ENCODE peak calls at places on chromosomes 6 and 20, in six cellular contexts. A, W, C, Q, N and K are unnamed samples.

GRCh38 chr6:106005013-106005412 is 81.1 kb upstream of the PRDM1 start:
- DNase-seq in C (no peak), N (no peak), Q (no peak), A (no peak), W (no peak), K (no peak)

GRCh38 chr6:14984454-14984853 is 261.4 kb upstream of the JARID2 start:
- DNase-seq in Q (no peak), N (peak; percentile 54), W (no peak), A (no peak), C (no peak), K (no peak)

GRCh38 chr6:138004423-138005287 is 102.6 kb downstream of the PERP start:
- DNase-seq in N (peak; percentile 63), W (peak; percentile 49), A (peak; percentile 32), C (peak; percentile 51), Q (no peak), K (no peak)

GRCh38 chr6:74277749-74278148 is 581.7 kb downstream of the CD109 start:
- DNase-seq in Q (no peak), N (peak; percentile 23), W (peak; percentile 56), C (peak; percentile 91), A (no peak), K (no peak)

GRCh38 chr6:148521586-148521985 is 178.9 kb downstream of the SASH1 start:
- DNase-seq in A (peak; percentile 64), W (no peak), C (no peak), N (peak; percentile 84), Q (no peak), K (no peak)

GRCh38 chr6:43699564-43700186 is 12.1 kb upstream of the MRPS18A start:
- DNase-seq in C (peak; percentile 33), Q (no peak), A (no peak), N (peak; percentile 67), W (no peak), K (no peak)

GRCh38 chr6:163579880-163580295 is 165.4 kb downstream of the QKI start:
- DNase-seq in N (peak; percentile 22), A (no peak), Q (no peak), C (no peak), W (no peak), K (no peak)

GRCh38 chr6:292506-293184 is 358 bp downstream of the DUSP22 start:
- DNase-seq in Q (no peak), A (peak; percentile 49), N (peak; percentile 51), C (peak; percentile 57), W (no peak), K (no peak)

GRCh38 chr6:100473182-100473581 is 8.5 kb upstream of the SIM1 start:
- DNase-seq in Q (no peak), C (no peak), N (no peak), W (no peak), A (no peak), K (no peak)

GRCh38 chr6:97240222-97240621 is 42.8 kb downstream of the MMS22L start:
- DNase-seq in Q (peak; percentile 5), W (no peak), A (no peak), N (peak; percentile 68), C (peak; percentile 68), K (no peak)

GRCh38 chr20:38748863-38749153 is 548 bp downstream of the ACTR5 start:
- DNase-seq in A (no peak), N (no peak), Q (no peak), W (peak; percentile 10), C (no peak), K (no peak)

GRCh38 chr6:2739335-2739734 is 11.4 kb downstream of the MYLK4 start:
- DNase-seq in N (peak; percentile 58), Q (no peak), A (no peak), W (no peak), C (peak; percentile 20), K (peak; percentile 28)

GRCh38 chr20:47547034-47547387 is 45.3 kb downstream of the NCOA3 start:
- DNase-seq in W (no peak), Q (no peak), A (no peak), N (no peak), C (no peak), K (no peak)

GRCh38 chr6:108477034-108477433 is 83.7 kb upstream of the FOXO3 start:
- DNase-seq in C (no peak), A (no peak), Q (no peak), W (no peak), N (no peak), K (no peak)

GRCh38 chr6:33950891-33951889 is 147.4 kb upstream of the MLN start:
- DNase-seq in Q (no peak), W (no peak), A (no peak), C (no peak), N (no peak), K (no peak)

GRCh38 chr6:1962201-1962600 is 283.2 kb downstream of the GMDS start:
- DNase-seq in Q (no peak), A (no peak), N (peak; percentile 33), W (no peak), C (no peak), K (no peak)

GRCh38 chr6:125114248-125114858 is 39.2 kb upstream of the TPD52L1 start:
- DNase-seq in A (peak; percentile 39), N (peak; percentile 79), C (peak; percentile 76), W (peak; percentile 47), Q (no peak), K (no peak)

GRCh38 chr6:7000825-7001777 is 106.7 kb upstream of the RREB1 start:
- DNase-seq in A (no peak), N (no peak), C (no peak), Q (no peak), W (no peak), K (no peak)

GRCh38 chr6:4946521-4946920 is 57.3 kb downstream of the RPP40 start:
- DNase-seq in A (no peak), Q (no peak), C (no peak), W (no peak), N (no peak), K (no peak)

GRCh38 chr6:113847435-113847834 is 9.7 kb upstream of the MARCKS start:
- DNase-seq in W (no peak), A (no peak), Q (no peak), N (peak; percentile 46), C (no peak), K (no peak)

GRCh38 chr6:56482525-56482924 is 160.2 kb downstream of the DST start:
- DNase-seq in W (no peak), N (no peak), A (no peak), Q (no peak), C (no peak), K (no peak)

GRCh38 chr6:83270971-83271714 is 78.0 kb downstream of the RWDD2A start:
- DNase-seq in A (peak; percentile 6), N (peak; percentile 81), W (no peak), Q (peak; percentile 22), C (peak; percentile 2), K (no peak)

GRCh38 chr6:159934181-159934580 is 34.7 kb upstream of the IGF2R start:
- DNase-seq in C (no peak), N (peak; percentile 50), Q (no peak), W (no peak), A (no peak), K (no peak)

GRCh38 chr6:143400258-143401059 is 50.0 kb downstream of the ADAT2 start:
- DNase-seq in A (no peak), C (no peak), Q (no peak), N (peak; percentile 14), W (peak; percentile 43), K (no peak)

GRCh38 chr6:162198072-162198471 is 529.5 kb downstream of the PRKN start:
- DNase-seq in N (no peak), C (no peak), A (no peak), Q (no peak), W (no peak), K (no peak)

GRCh38 chr6:161584051-161584450 is 310.2 kb upstream of the AGPAT4 start:
- DNase-seq in N (no peak), A (no peak), Q (no peak), W (no peak), C (no peak), K (no peak)

GRCh38 chr6:31737315-31738047 is 1.2 kb upstream of the CLIC1 start:
- DNase-seq in N (no peak), W (no peak), Q (no peak), C (peak; percentile 75), A (no peak), K (peak; percentile 88)

GRCh38 chr6:84663866-84664265 is 100.5 kb downstream of the TBX18 start:
- DNase-seq in W (no peak), Q (no peak), N (no peak), C (peak; percentile 54), A (no peak), K (no peak)

GRCh38 chr6:15786846-15787245 is 124.0 kb upstream of the DTNBP1 start:
- DNase-seq in C (no peak), N (no peak), A (no peak), W (no peak), Q (no peak), K (no peak)

GRCh38 chr6:89999154-89999553 is 104.9 kb downstream of the GJA10 start:
- DNase-seq in W (peak; percentile 80), A (no peak), Q (peak; percentile 57), C (peak; percentile 36), N (no peak), K (no peak)